ENCODE peak calls at places on chromosomes 5 and 9, in nine cellular contexts. T is CD8-positive, alpha-beta memory T cell; H is tibial artery; W is CD4-positive, CD25-positive, alpha-beta regulatory T cell; Q is fibroblast of lung; C is GM23338; D is thyroid gland; Y is heart left ventricle; I is PC-3. O is an unnamed sample.

GRCh38 chr9:4117835-4118610 is 181.8 kb downstream of the GLIS3 start:
- DNase-seq in T (peak; percentile 34), H (no peak), W (peak; percentile 38), Q (no peak), C (peak; percentile 61), D (no peak), Y (peak; percentile 36), I (no peak), O (peak; percentile 77)

GRCh38 chr9:95025213-95026170 is 292.0 kb downstream of the FANCC start:
- DNase-seq in T (no peak), H (peak; percentile 89), W (no peak), Q (peak; percentile 90), C (no peak), D (peak; percentile 59), Y (peak; percentile 79), I (no peak), O (peak; percentile 85)

GRCh38 chr9:104911029-104911607 is 16.8 kb downstream of the ABCA1 start:
- DNase-seq in T (no peak), H (no peak), W (no peak), Q (peak; percentile 32), C (no peak), D (no peak), Y (no peak), I (peak; percentile 48), O (no peak)

GRCh38 chr5:4700082-4700481 is 440.0 kb upstream of the ADAMTS16 start:
- DNase-seq in T (no peak), H (no peak), W (no peak), Q (no peak), C (peak; percentile 84), D (peak; percentile 65), Y (peak; percentile 40), I (peak; percentile 48), O (peak; percentile 50)

GRCh38 chr9:25658587-25658986 is 19.7 kb downstream of the TUSC1 start:
- DNase-seq in T (no peak), H (no peak), W (no peak), Q (no peak), C (no peak), D (no peak), Y (no peak), I (no peak), O (no peak)

GRCh38 chr9:130010151-130010988 is 32.6 kb downstream of the FNBP1 start:
- DNase-seq in T (peak; percentile 41), H (no peak), W (no peak), Q (no peak), C (no peak), D (peak; percentile 25), Y (no peak), I (no peak), O (no peak)

GRCh38 chr5:180844858-180845257 is 16.2 kb downstream of the ZFP62 start:
- DNase-seq in T (no peak), H (no peak), W (no peak), Q (no peak), C (no peak), D (no peak), Y (no peak), I (no peak), O (no peak)

GRCh38 chr5:78499485-78499884 is 139.1 kb downstream of the SCAMP1 start:
- DNase-seq in T (no peak), H (no peak), W (no peak), Q (no peak), C (no peak), D (no peak), Y (no peak), I (no peak), O (no peak)

GRCh38 chr9:74949859-74950258 is 2.9 kb downstream of the C9orf40 start:
- DNase-seq in T (no peak), H (no peak), W (no peak), Q (no peak), C (peak; percentile 13), D (no peak), Y (no peak), I (no peak), O (no peak)

GRCh38 chr9:110922145-110922544 is 116.1 kb downstream of the LPAR1 start:
- DNase-seq in T (no peak), H (no peak), W (no peak), Q (peak; percentile 63), C (peak; percentile 5), D (no peak), Y (no peak), I (peak; percentile 60), O (peak; percentile 39)
- H3K27ac ChIP-seq in T (no peak overlapping the region), H (no peak overlapping the region), W (no peak overlapping the region), Q (peak overlapping the region; percentile 81), C (no peak overlapping the region), D (no peak overlapping the region), Y (no peak overlapping the region), I (peak overlapping the region; percentile 97), O (peak overlapping the region; percentile 46)

DNA sequence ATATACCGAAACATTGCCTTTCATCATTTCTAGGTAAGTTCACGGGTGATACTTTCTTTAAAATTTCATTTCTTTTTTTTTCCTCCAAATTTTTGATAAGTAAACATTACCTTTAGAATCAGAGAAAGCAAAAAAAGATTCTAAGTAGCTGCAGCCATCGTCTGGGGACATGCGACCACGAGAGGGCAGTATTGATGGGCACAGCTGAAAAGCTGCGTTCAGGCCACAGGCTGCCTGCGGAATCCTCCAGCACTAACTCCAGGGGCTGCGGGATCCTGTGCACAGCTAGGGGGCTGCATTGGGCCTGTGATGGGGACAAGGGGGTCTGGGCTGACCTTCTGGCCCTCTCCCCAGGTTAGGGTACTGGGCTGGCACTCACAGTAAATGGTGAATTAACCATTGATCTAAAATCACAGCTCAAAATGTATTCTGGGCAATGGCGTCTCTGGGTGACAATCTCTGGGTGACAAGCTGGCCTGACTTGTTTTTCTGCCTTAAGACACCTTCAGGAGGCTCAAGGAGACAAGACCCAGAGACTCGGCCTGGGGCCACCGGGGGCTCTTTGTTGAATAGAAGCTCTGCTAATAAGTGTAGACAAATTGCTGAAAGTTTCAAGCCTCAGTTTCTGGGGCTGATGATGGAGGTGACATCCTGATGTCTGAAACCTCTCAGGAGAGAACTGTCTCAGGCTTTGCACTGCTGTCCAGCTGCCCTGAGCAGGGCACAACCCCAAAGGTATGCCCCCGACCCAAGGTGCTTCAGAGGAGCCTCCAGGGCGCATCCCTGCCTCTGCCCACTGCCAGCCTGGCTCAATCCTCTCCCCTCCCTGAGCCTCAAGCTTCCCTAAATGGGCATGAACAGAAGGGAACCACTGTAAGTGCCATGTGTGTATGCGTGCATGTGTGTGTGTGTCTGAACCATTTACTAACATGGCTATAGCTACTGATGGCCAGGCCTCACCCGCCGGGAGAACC is 44.3 kb upstream of the SARDH start:
- DNase-seq in T (peak; percentile 40), H (no peak), W (peak; percentile 69), Q (peak; percentile 64), C (peak; percentile 86), D (peak; percentile 78), Y (peak; percentile 65), I (peak; percentile 64), O (peak; percentile 78)
- H3K4me1 ChIP-seq in T (no peaks in the 10 kb centered on the region), H (no peaks in the 10 kb centered on the region), W (no peaks in the 10 kb centered on the region), Q (no peaks in the 10 kb centered on the region), C (no peaks in the 10 kb centered on the region), D (peaks cover 10% of the 10 kb centered on the region), Y (peaks cover 4% of the 10 kb centered on the region), I (no peaks in the 10 kb centered on the region), O (peaks cover 2% of the 10 kb centered on the region)

GRCh38 chr9:124795881-124796415 is 19.0 kb downstream of the OLFML2A start:
- DNase-seq in T (no peak), H (no peak), W (no peak), Q (no peak), C (peak; percentile 30), D (no peak), Y (peak; percentile 69), I (no peak), O (no peak)

GRCh38 chr9:124797343-124798103 is 20.6 kb downstream of the OLFML2A start:
- DNase-seq in T (no peak), H (no peak), W (no peak), Q (peak; percentile 56), C (no peak), D (peak; percentile 32), Y (peak; percentile 66), I (no peak), O (no peak)

GRCh38 chr9:124792976-124793594 is 16.2 kb downstream of the OLFML2A start:
- DNase-seq in T (no peak), H (no peak), W (no peak), Q (peak; percentile 87), C (no peak), D (peak; percentile 58), Y (no peak), I (no peak), O (no peak)

GRCh38 chr9:124792257-124792975 is 15.5 kb downstream of the OLFML2A start:
- DNase-seq in T (no peak), H (no peak), W (no peak), Q (no peak), C (no peak), D (no peak), Y (no peak), I (no peak), O (no peak)

DNA sequence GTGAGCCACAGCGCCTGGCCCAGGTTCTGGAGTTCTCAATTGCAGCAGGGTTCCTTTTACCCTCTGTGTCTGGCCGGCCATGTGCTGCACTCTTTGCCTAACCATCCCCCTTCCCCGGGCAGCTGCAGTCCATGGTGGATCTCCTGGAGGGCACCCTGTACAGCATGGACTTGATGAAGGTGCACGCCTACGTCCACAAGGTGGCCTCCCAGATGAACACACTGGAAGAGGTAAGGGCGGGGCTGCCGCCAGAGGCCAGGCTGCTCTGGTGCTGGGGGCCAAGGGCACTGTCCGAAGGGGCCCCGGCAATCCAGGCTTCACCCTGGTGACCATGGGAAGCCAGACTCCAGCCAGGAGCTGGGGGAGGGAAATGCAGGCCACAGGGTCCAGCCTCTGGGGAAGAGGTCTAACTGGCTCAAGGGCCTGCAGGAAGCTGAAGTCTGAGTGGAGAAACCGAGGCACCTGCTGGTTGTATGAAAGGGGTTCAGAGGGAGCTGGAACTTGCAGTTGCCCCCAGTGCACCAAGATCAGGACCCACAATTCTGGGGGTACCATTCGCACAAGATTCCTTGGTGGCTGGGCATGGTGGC is 18.1 kb downstream of the OLFML2A start:
- DNase-seq in T (no peak), H (no peak), W (no peak), Q (no peak), C (no peak), D (no peak), Y (no peak), I (peak; percentile 42), O (no peak)
- H3K27ac ChIP-seq in T (no peak overlapping the region), H (no peak overlapping the region), W (no peak overlapping the region), Q (no peak overlapping the region), C (peak overlapping the region; percentile 3), D (no peak overlapping the region), Y (peak overlapping the region; percentile 63), I (no peak overlapping the region), O (no peak overlapping the region)

GRCh38 chr5:159185773-159186172 is 23.6 kb downstream of the RNF145 start:
- DNase-seq in T (no peak), H (no peak), W (no peak), Q (no peak), C (no peak), D (no peak), Y (no peak), I (no peak), O (no peak)

GRCh38 chr5:159182691-159183090 is 26.7 kb downstream of the RNF145 start:
- DNase-seq in T (no peak), H (no peak), W (no peak), Q (peak; percentile 80), C (no peak), D (no peak), Y (no peak), I (no peak), O (no peak)

GRCh38 chr5:159184858-159185381 is 24.4 kb downstream of the RNF145 start:
- DNase-seq in T (no peak), H (no peak), W (peak; percentile 29), Q (peak; percentile 59), C (no peak), D (peak; percentile 9), Y (no peak), I (peak; percentile 41), O (peak; percentile 61)

GRCh38 chr5:159183247-159183646 is 26.1 kb downstream of the RNF145 start:
- DNase-seq in T (no peak), H (no peak), W (no peak), Q (no peak), C (no peak), D (no peak), Y (no peak), I (no peak), O (no peak)

GRCh38 chr5:159184236-159184635 is 25.1 kb downstream of the RNF145 start:
- DNase-seq in T (no peak), H (no peak), W (no peak), Q (peak; percentile 60), C (no peak), D (no peak), Y (no peak), I (no peak), O (no peak)
- H3K4me1 ChIP-seq in T (peaks cover 28% of the 10 kb centered on the region), H (no peaks in the 10 kb centered on the region), W (peaks cover 40% of the 10 kb centered on the region), Q (peaks cover 43% of the 10 kb centered on the region), C (no peaks in the 10 kb centered on the region), D (peaks cover 60% of the 10 kb centered on the region), Y (peaks cover 59% of the 10 kb centered on the region), I (peaks cover 60% of the 10 kb centered on the region), O (peaks cover 51% of the 10 kb centered on the region)